ENCODE peak calls at places on chromosome 12, in six cellular contexts. One of them, this sample, is unnamed.

GRCh38 chr12:108629156-108629555 is 4.5 kb downstream of the SELPLG start:
- DNase-seq in natural killer cell: peak; percentile 30
- DNase-seq in HCT116: no peak
- DNase-seq in PC-3: no peak
- DNase-seq in uterus: no peak
- DNase-seq in A549: no peak
- DNase-seq in this sample: no peak

GRCh38 chr12:10242539-10242938 is 29.9 kb downstream of the GABARAPL1 start:
- DNase-seq in natural killer cell: no peak
- DNase-seq in HCT116: no peak
- DNase-seq in PC-3: no peak
- DNase-seq in uterus: no peak
- DNase-seq in A549: no peak
- DNase-seq in this sample: no peak

GRCh38 chr12:108457006-108457733 is 57.9 kb upstream of the FICD start:
- DNase-seq in natural killer cell: no peak
- DNase-seq in HCT116: peak; percentile 33
- DNase-seq in PC-3: peak; percentile 73
- DNase-seq in uterus: peak; percentile 23
- DNase-seq in A549: peak; percentile 68
- DNase-seq in this sample: no peak

GRCh38 chr12:21478756-21479455 is 22.5 kb downstream of the RECQL start:
- DNase-seq in natural killer cell: no peak
- DNase-seq in HCT116: no peak
- DNase-seq in PC-3: no peak
- DNase-seq in uterus: no peak
- DNase-seq in A549: no peak
- DNase-seq in this sample: no peak

GRCh38 chr12:77249892-77250291 is 184.5 kb upstream of the E2F7 start:
- DNase-seq in natural killer cell: no peak
- DNase-seq in HCT116: no peak
- DNase-seq in PC-3: no peak
- DNase-seq in uterus: no peak
- DNase-seq in A549: no peak
- DNase-seq in this sample: no peak

GRCh38 chr12:123038966-123039365 is 58.5 kb downstream of the ARL6IP4 start:
- DNase-seq in natural killer cell: no peak
- DNase-seq in HCT116: no peak
- DNase-seq in PC-3: no peak
- DNase-seq in uterus: no peak
- DNase-seq in A549: no peak
- DNase-seq in this sample: no peak

GRCh38 chr12:114688256-114688845 is 4.4 kb upstream of the TBX3 start:
- DNase-seq in natural killer cell: no peak
- DNase-seq in HCT116: no peak
- DNase-seq in PC-3: no peak
- DNase-seq in uterus: no peak
- DNase-seq in A549: no peak
- DNase-seq in this sample: no peak

GRCh38 chr12:43208627-43209026 is 343.4 kb downstream of the ADAMTS20 start:
- DNase-seq in natural killer cell: no peak
- DNase-seq in HCT116: no peak
- DNase-seq in PC-3: no peak
- DNase-seq in uterus: no peak
- DNase-seq in A549: no peak
- DNase-seq in this sample: no peak

GRCh38 chr12:32549675-32550079 is 129.4 kb upstream of the DNM1L start:
- DNase-seq in natural killer cell: no peak
- DNase-seq in HCT116: no peak
- DNase-seq in PC-3: no peak
- DNase-seq in uterus: no peak
- DNase-seq in A549: no peak
- DNase-seq in this sample: no peak

GRCh38 chr12:52275686-52276085 is 1.2 kb downstream of the KRT86 start:
- DNase-seq in natural killer cell: no peak
- DNase-seq in HCT116: no peak
- DNase-seq in PC-3: no peak
- DNase-seq in uterus: no peak
- DNase-seq in A549: no peak
- DNase-seq in this sample: peak; percentile 27

GRCh38 chr12:38392584-38393144 is 76.1 kb downstream of the ALG10B start:
- DNase-seq in natural killer cell: no peak
- DNase-seq in HCT116: no peak
- DNase-seq in PC-3: peak; percentile 97
- DNase-seq in uterus: no peak
- DNase-seq in A549: peak; percentile 35
- DNase-seq in this sample: no peak

GRCh38 chr12:106084048-106084671 is 54.6 kb downstream of the NUAK1 start:
- DNase-seq in natural killer cell: no peak
- DNase-seq in HCT116: peak; percentile 40
- DNase-seq in PC-3: peak; percentile 62
- DNase-seq in uterus: no peak
- DNase-seq in A549: peak; percentile 71
- DNase-seq in this sample: no peak

GRCh38 chr12:28759334-28759733 is 389.7 kb upstream of the FAR2 start:
- DNase-seq in natural killer cell: no peak
- DNase-seq in HCT116: no peak
- DNase-seq in PC-3: peak; percentile 100
- DNase-seq in uterus: no peak
- DNase-seq in A549: peak; percentile 65
- DNase-seq in this sample: no peak

GRCh38 chr12:56629459-56630179 is 507 bp downstream of the BAZ2A start:
- DNase-seq in natural killer cell: peak; percentile 47
- DNase-seq in HCT116: no peak
- DNase-seq in PC-3: peak; percentile 18
- DNase-seq in uterus: peak; percentile 34
- DNase-seq in A549: peak; percentile 20
- DNase-seq in this sample: no peak

GRCh38 chr12:59239993-59240392 is 319.7 kb upstream of the LRIG3 start:
- DNase-seq in natural killer cell: no peak
- DNase-seq in HCT116: no peak
- DNase-seq in PC-3: no peak
- DNase-seq in uterus: no peak
- DNase-seq in A549: no peak
- DNase-seq in this sample: no peak

GRCh38 chr12:118346895-118347294 is 25.8 kb downstream of the TAOK3 start:
- DNase-seq in natural killer cell: no peak
- DNase-seq in HCT116: no peak
- DNase-seq in PC-3: no peak
- DNase-seq in uterus: no peak
- DNase-seq in A549: no peak
- DNase-seq in this sample: no peak

GRCh38 chr12:58425481-58426392 is 484.4 kb downstream of the ATP23 start:
- DNase-seq in natural killer cell: no peak
- DNase-seq in HCT116: peak; percentile 72
- DNase-seq in PC-3: peak; percentile 95
- DNase-seq in uterus: no peak
- DNase-seq in A549: peak; percentile 95
- DNase-seq in this sample: no peak

GRCh38 chr12:105705765-105706164 is 375.3 kb downstream of the C12orf75 start:
- DNase-seq in natural killer cell: no peak
- DNase-seq in HCT116: peak; percentile 33
- DNase-seq in PC-3: peak; percentile 61
- DNase-seq in uterus: peak; percentile 73
- DNase-seq in A549: peak; percentile 59
- DNase-seq in this sample: no peak

GRCh38 chr12:103505371-103506236 is 9.8 kb upstream of the C12orf42 start:
- DNase-seq in natural killer cell: no peak
- DNase-seq in HCT116: no peak
- DNase-seq in PC-3: peak; percentile 74
- DNase-seq in uterus: no peak
- DNase-seq in A549: no peak
- DNase-seq in this sample: no peak

GRCh38 chr12:111102062-111102735 is 181.8 kb upstream of the MYL2 start:
- DNase-seq in natural killer cell: no peak
- DNase-seq in HCT116: no peak
- DNase-seq in PC-3: no peak
- DNase-seq in uterus: no peak
- DNase-seq in A549: no peak
- DNase-seq in this sample: no peak

GRCh38 chr12:64010069-64010686 is 165.7 kb downstream of the SRGAP1 start:
- DNase-seq in natural killer cell: no peak
- DNase-seq in HCT116: no peak
- DNase-seq in PC-3: peak; percentile 85
- DNase-seq in uterus: no peak
- DNase-seq in A549: peak; percentile 42
- DNase-seq in this sample: no peak

GRCh38 chr12:9649532-9649940 is 20.0 kb upstream of the CLEC2D start:
- DNase-seq in natural killer cell: no peak
- DNase-seq in HCT116: no peak
- DNase-seq in PC-3: no peak
- DNase-seq in uterus: no peak
- DNase-seq in A549: no peak
- DNase-seq in this sample: no peak

GRCh38 chr12:106135075-106135474 is 3.7 kb downstream of the NUAK1 start:
- DNase-seq in natural killer cell: no peak
- DNase-seq in HCT116: no peak
- DNase-seq in PC-3: peak; percentile 31
- DNase-seq in uterus: no peak
- DNase-seq in A549: no peak
- DNase-seq in this sample: no peak

GRCh38 chr12:68899251-68899771 is 33.7 kb downstream of the CPM start:
- DNase-seq in natural killer cell: no peak
- DNase-seq in HCT116: peak; percentile 8
- DNase-seq in PC-3: peak; percentile 62
- DNase-seq in uterus: no peak
- DNase-seq in A549: peak; percentile 52
- DNase-seq in this sample: no peak

GRCh38 chr12:52929538-52929937 is 19.4 kb upstream of the KRT18 start:
- DNase-seq in natural killer cell: no peak
- DNase-seq in HCT116: no peak
- DNase-seq in PC-3: no peak
- DNase-seq in uterus: no peak
- DNase-seq in A549: no peak
- DNase-seq in this sample: no peak

GRCh38 chr12:95380997-95381786 is 92.8 kb upstream of the METAP2 start:
- DNase-seq in natural killer cell: no peak
- DNase-seq in HCT116: no peak
- DNase-seq in PC-3: peak; percentile 49
- DNase-seq in uterus: no peak
- DNase-seq in A549: no peak
- DNase-seq in this sample: no peak

GRCh38 chr12:89384050-89384749 is 31.9 kb upstream of the DUSP6 start:
- DNase-seq in natural killer cell: no peak
- DNase-seq in HCT116: no peak
- DNase-seq in PC-3: peak; percentile 75
- DNase-seq in uterus: peak; percentile 63
- DNase-seq in A549: no peak
- DNase-seq in this sample: no peak

GRCh38 chr12:64220046-64220445 is 2.0 kb downstream of the KICS2 start:
- DNase-seq in natural killer cell: no peak
- DNase-seq in HCT116: no peak
- DNase-seq in PC-3: no peak
- DNase-seq in uterus: no peak
- DNase-seq in A549: no peak
- DNase-seq in this sample: no peak

GRCh38 chr12:103172447-103173112 is 215.1 kb downstream of the ASCL1 start:
- DNase-seq in natural killer cell: no peak
- DNase-seq in HCT116: no peak
- DNase-seq in PC-3: no peak
- DNase-seq in uterus: no peak
- DNase-seq in A549: no peak
- DNase-seq in this sample: no peak

GRCh38 chr12:39071611-39072010 is 166.2 kb upstream of the CPNE8 start:
- DNase-seq in natural killer cell: no peak
- DNase-seq in HCT116: no peak
- DNase-seq in PC-3: no peak
- DNase-seq in uterus: no peak
- DNase-seq in A549: no peak
- DNase-seq in this sample: no peak

DNA sequence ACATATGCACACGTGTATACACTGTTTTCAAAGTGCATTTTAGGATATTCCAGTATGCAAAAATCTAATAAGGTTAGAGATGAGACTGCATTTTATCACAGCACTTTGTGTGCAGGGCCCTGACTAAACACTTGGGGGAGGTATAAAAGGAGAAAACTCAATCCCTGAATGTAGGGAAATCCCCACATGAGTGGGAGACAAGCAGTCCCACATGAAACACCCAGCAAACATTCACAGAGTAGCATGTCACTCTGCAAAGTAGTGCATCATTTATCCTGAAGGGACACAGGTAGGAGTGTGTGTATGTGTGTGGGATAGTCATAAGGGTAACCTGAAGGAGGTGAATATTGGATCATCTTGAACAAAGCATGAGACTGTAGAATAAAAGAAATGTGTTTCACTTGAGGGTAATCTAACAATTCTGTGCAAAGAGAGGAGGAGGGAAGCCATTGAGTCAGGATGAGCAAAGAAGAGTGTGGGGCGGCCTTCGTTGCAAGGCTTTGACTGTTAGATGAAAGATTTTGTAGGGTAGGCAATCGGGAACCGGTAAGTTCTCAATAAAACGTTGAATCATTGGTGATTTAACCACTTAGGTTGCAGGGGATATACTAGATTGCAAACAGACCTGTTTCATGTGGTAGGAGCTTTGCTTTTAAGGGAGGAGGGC is 2.9 kb downstream of the PRPF40B start:
- DNase-seq in natural killer cell: no peak
- DNase-seq in HCT116: no peak
- DNase-seq in PC-3: peak; percentile 11
- DNase-seq in uterus: no peak
- DNase-seq in A549: no peak
- DNase-seq in this sample: no peak
- TF ChIP-seq CTCF in natural killer cell: no peak
- TF ChIP-seq CTCF in HCT116: no peak
- TF ChIP-seq CTCF in PC-3: no peak
- TF ChIP-seq CTCF in uterus: no peak
- TF ChIP-seq CTCF in A549: no peak
- TF ChIP-seq CTCF in this sample: no peak

GRCh38 chr12:80216890-80217559 is 117.7 kb downstream of the OTOGL start:
- DNase-seq in natural killer cell: no peak
- DNase-seq in HCT116: no peak
- DNase-seq in PC-3: no peak
- DNase-seq in uterus: no peak
- DNase-seq in A549: no peak
- DNase-seq in this sample: no peak
- TF ChIP-seq CTCF in natural killer cell: no peak
- TF ChIP-seq CTCF in HCT116: no peak
- TF ChIP-seq CTCF in PC-3: no peak
- TF ChIP-seq CTCF in uterus: no peak
- TF ChIP-seq CTCF in A549: no peak
- TF ChIP-seq CTCF in this sample: no peak

DNA sequence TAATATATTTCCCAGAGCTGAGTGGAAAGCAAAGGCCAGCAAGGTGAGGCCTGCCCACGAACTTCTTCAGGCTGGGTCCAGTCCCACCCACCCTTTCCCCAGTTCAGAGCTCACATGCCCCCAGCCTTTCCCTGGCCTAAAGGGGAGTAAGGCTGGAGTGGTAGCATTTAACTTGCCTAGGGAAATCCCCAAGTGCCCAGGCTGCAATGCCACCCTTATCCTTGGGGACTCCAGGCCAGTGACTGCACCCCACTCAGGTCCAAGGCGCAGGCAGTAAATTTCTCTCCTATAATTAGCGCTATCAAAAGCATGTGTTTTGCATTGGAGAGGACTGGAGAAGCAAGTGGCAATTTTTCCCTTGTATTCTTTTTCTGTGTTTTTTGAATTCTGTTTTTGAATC is 3.7 kb upstream of the HOXC6 start:
- DNase-seq in natural killer cell: no peak
- DNase-seq in HCT116: no peak
- DNase-seq in PC-3: no peak
- DNase-seq in uterus: no peak
- DNase-seq in A549: no peak
- DNase-seq in this sample: no peak
- TF ChIP-seq CTCF in natural killer cell: no peak
- TF ChIP-seq CTCF in HCT116: no peak
- TF ChIP-seq CTCF in PC-3: no peak
- TF ChIP-seq CTCF in uterus: no peak
- TF ChIP-seq CTCF in A549: no peak
- TF ChIP-seq CTCF in this sample: no peak

GRCh38 chr12:107395817-107396216 is 289.8 kb upstream of the PWP1 start:
- DNase-seq in natural killer cell: no peak
- DNase-seq in HCT116: no peak
- DNase-seq in PC-3: no peak
- DNase-seq in uterus: no peak
- DNase-seq in A549: peak; percentile 55
- DNase-seq in this sample: no peak
- TF ChIP-seq CTCF in natural killer cell: no peak
- TF ChIP-seq CTCF in HCT116: no peak
- TF ChIP-seq CTCF in PC-3: no peak
- TF ChIP-seq CTCF in uterus: no peak
- TF ChIP-seq CTCF in A549: no peak
- TF ChIP-seq CTCF in this sample: no peak

This sample was measured in type B pancreatic cell.